ENCODE peak calls at places on chromosomes 16 and 17, in five cellular contexts. P is upper lobe of right lung, D is AG10803, X is transverse colon, W is RWPE2. B is an unnamed sample.
A peak's percentile ranks its signal among the peaks of the same experiment; 100 is the strongest.

GRCh38 chr17:42191209-42191608 is 3.1 kb downstream of the GHDC start:
- DNase-seq in X (no peak), W (no peak), D (no peak), P (no peak), B (no peak)

GRCh38 chr17:36939059-36939943 is 2.0 kb downstream of the LHX1 start:
- DNase-seq in X (no peak), W (peak; percentile 34), D (no peak), P (no peak), B (peak; percentile 62)

GRCh38 chr17:78239489-78239931 is 8.1 kb downstream of the TMEM235 start:
- DNase-seq in D (no peak), P (no peak), X (no peak), W (no peak), B (no peak)

GRCh38 chr17:78970834-78971763 is 8.6 kb downstream of the LGALS3BP start:
- DNase-seq in P (peak; percentile 85), W (peak; percentile 77), X (peak; percentile 86), D (peak; percentile 61), B (peak; percentile 28)

GRCh38 chr17:14143678-14144077 is 74.4 kb downstream of the COX10 start:
- DNase-seq in X (peak; percentile 17), D (no peak), W (no peak), P (no peak), B (no peak)

GRCh38 chr17:29565643-29566472 is 979 bp downstream of the ABHD15 start:
- DNase-seq in W (peak; percentile 68), X (peak; percentile 71), D (no peak), P (peak; percentile 83), B (no peak)

GRCh38 chr16:24748242-24748641 is 18.8 kb downstream of the TNRC6A start:
- DNase-seq in D (peak; percentile 91), P (no peak), X (no peak), W (no peak), B (peak; percentile 17)

GRCh38 chr17:3885970-3886369 is 6.9 kb downstream of the CAMKK1 start:
- DNase-seq in W (no peak), D (peak; percentile 53), X (no peak), P (no peak), B (no peak)

GRCh38 chr16:181668-182021 is 1.4 kb downstream of the HBQ1 start:
- DNase-seq in P (no peak), D (peak; percentile 13), X (no peak), W (no peak), B (no peak)

GRCh38 chr16:7953360-7953759 is 620.7 kb downstream of the RBFOX1 start:
- DNase-seq in D (no peak), W (no peak), P (no peak), X (no peak), B (no peak)

GRCh38 chr16:87930456-87930855 is 5.9 kb downstream of the CA5A start:
- DNase-seq in X (no peak), P (no peak), W (no peak), D (no peak), B (no peak)

GRCh38 chr16:27232061-27232841 is 28.9 kb downstream of the KDM8 start:
- DNase-seq in W (peak; percentile 35), P (no peak), D (no peak), X (peak; percentile 68), B (no peak)

GRCh38 chr17:61485067-61485775 is 33.0 kb downstream of the TBX4 start:
- DNase-seq in D (no peak), P (no peak), X (no peak), W (no peak), B (peak; percentile 49)

GRCh38 chr17:59764292-59764741 is 56.9 kb downstream of the VMP1 start:
- DNase-seq in W (no peak), X (no peak), P (no peak), D (peak; percentile 58), B (no peak)

GRCh38 chr17:45256114-45256966 is 5.6 kb downstream of the SPATA32 start:
- DNase-seq in W (no peak), X (no peak), P (no peak), D (no peak), B (no peak)

GRCh38 chr16:19291459-19291858 is 5.9 kb downstream of the CLEC19A start:
- DNase-seq in W (no peak), X (no peak), D (no peak), P (no peak), B (no peak)

GRCh38 chr16:88086571-88087516 is 135.6 kb downstream of the BANP start:
- DNase-seq in W (no peak), X (no peak), P (no peak), D (no peak), B (no peak)

B was measured in ascending aorta.